ENCODE peak calls at places on chromosomes 3 and 15, in five cellular contexts. G, S, H, J and I are unnamed samples.
A peak's percentile ranks its signal among the peaks of the same experiment; 100 is the strongest.

GRCh38 chr3:8765528-8765927 is 3.9 kb downstream of the OXTR start:
- DNase-seq in G (no peak), J (no peak), S (no peak), H (no peak), I (no peak)

GRCh38 chr3:168220609-168221008 is 124.9 kb upstream of the GOLIM4 start:
- DNase-seq in H (no peak), S (no peak), G (no peak), J (no peak), I (no peak)

GRCh38 chr15:65336767-65337435 is 32.4 kb downstream of the RNU5B-1 start:
- DNase-seq in J (no peak), G (no peak), H (no peak), S (no peak), I (no peak)

GRCh38 chr3:195570344-195570743 is 13.4 kb downstream of the APOD start:
- DNase-seq in H (no peak), G (no peak), J (no peak), S (no peak), I (no peak)

GRCh38 chr15:52071570-52071969 is 41.0 kb downstream of the BCL2L10 start:
- DNase-seq in S (no peak), H (no peak), J (peak; percentile 52), G (no peak), I (no peak)

GRCh38 chr3:109985942-109986555 is 648.7 kb upstream of the DPPA4 start:
- DNase-seq in H (no peak), J (no peak), G (no peak), S (no peak), I (peak; percentile 7)

GRCh38 chr3:26847675-26848074 is 225.1 kb downstream of the LRRC3B start:
- DNase-seq in H (no peak), G (no peak), J (no peak), S (no peak), I (no peak)

GRCh38 chr3:171753025-171753472 is 57.2 kb downstream of the PLD1 start:
- DNase-seq in H (no peak), S (no peak), J (no peak), G (no peak), I (peak; percentile 20)

GRCh38 chr3:43296565-43296964 is 10.2 kb downstream of the SNRK start:
- DNase-seq in J (no peak), G (no peak), H (no peak), S (no peak), I (peak; percentile 23)

GRCh38 chr15:75884041-75884440 is 19.6 kb upstream of the FBXO22 start:
- DNase-seq in H (no peak), J (no peak), G (no peak), S (no peak), I (peak; percentile 67)

GRCh38 chr3:59163953-59164352 is 114.1 kb upstream of the CFAP20DC start:
- DNase-seq in G (no peak), S (no peak), J (no peak), H (no peak), I (no peak)

GRCh38 chr3:183434992-183435391 is 6.6 kb upstream of the MCF2L2 start:
- DNase-seq in H (no peak), G (no peak), S (no peak), J (no peak), I (no peak)

GRCh38 chr3:171429635-171430034 is 30.6 kb downstream of the TNIK start:
- DNase-seq in H (no peak), S (peak; percentile 19), G (no peak), J (no peak), I (no peak)

GRCh38 chr3:129144786-129145185 is 16.1 kb downstream of the ISY1 start:
- DNase-seq in H (no peak), G (no peak), S (no peak), J (no peak), I (no peak)

GRCh38 chr15:59688383-59688887 is 685 bp downstream of the BNIP2 start:
- DNase-seq in G (peak; percentile 25), H (no peak), J (peak; percentile 42), S (no peak), I (peak; percentile 77)

GRCh38 chr3:148974726-148975125 is 16.6 kb upstream of the GYG1 start:
- DNase-seq in H (no peak), J (no peak), S (no peak), G (no peak), I (peak; percentile 23)

GRCh38 chr3:46449755-46450552 is 14.8 kb downstream of the LTF start:
- DNase-seq in S (no peak), J (no peak), G (peak; percentile 32), H (peak; percentile 74), I (peak; percentile 8)

GRCh38 chr3:127375151-127375937 is 87.5 kb upstream of the PRR20G start:
- DNase-seq in H (no peak), G (no peak), S (no peak), J (no peak), I (no peak)

GRCh38 chr3:30437172-30437571 is 169.2 kb upstream of the TGFBR2 start:
- DNase-seq in G (no peak), S (no peak), J (no peak), H (no peak), I (peak; percentile 62)

GRCh38 chr3:52787246-52787645 is 7.3 kb upstream of the ITIH3 start:
- DNase-seq in G (no peak), H (no peak), J (no peak), S (no peak), I (no peak)

GRCh38 chr15:49718234-49718633 is 97.4 kb downstream of the DTWD1 start:
- DNase-seq in G (no peak), S (no peak), J (no peak), H (no peak), I (peak; percentile 69)

GRCh38 chr3:67011414-67012131 is 13.5 kb downstream of the KBTBD8 start:
- DNase-seq in G (no peak), J (no peak), H (peak; percentile 35), S (no peak), I (no peak)

GRCh38 chr15:37034835-37035234 is 65.5 kb downstream of the MEIS2 start:
- DNase-seq in S (no peak), H (no peak), J (no peak), G (no peak), I (no peak)

GRCh38 chr3:33313331-33313730 is 36.1 kb downstream of the FBXL2 start:
- DNase-seq in S (no peak), H (no peak), G (no peak), J (no peak), I (peak; percentile 35)

GRCh38 chr15:49122541-49123062 is 32.8 kb downstream of the COPS2 start:
- DNase-seq in G (no peak), S (no peak), H (no peak), J (no peak), I (no peak)

GRCh38 chr3:172140499-172141391 is 101.4 kb downstream of the FNDC3B start:
- DNase-seq in G (peak; percentile 49), J (peak; percentile 98), H (no peak), S (no peak), I (peak; percentile 98)

GRCh38 chr3:177354461-177354860 is 157.2 kb upstream of the TBL1XR1 start:
- DNase-seq in G (no peak), J (no peak), H (no peak), S (no peak), I (no peak)
- TF ChIP-seq MAFK in G (no peak), J (no peak), H (no peak), S (no peak), I (no peak)

DNA sequence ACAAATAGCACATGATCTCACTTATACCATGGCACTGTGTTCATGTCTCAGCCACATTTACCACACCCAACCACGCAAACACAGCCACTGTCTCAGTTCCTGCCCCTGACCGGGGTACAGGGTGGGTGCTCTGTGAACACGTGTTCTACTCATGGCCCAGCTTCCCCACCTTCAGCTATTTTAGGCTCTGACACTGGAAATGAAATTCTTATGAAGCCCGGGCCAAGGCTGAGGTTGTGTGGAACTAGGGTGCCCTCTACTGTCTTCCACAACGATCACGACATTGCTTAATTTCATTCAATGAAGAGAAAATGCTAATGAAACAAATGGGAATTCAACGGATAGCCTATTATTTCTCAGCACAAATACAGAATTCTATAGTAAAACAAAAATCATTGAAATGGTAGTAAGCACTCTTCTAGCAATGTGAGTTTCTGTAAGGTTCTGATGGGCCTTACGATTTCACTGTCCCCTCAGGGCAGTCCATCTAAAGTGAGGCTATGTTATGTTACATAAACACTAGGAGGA is 2.1 kb upstream of the GABRA5 start:
- DNase-seq in J (no peak), S (no peak), G (peak; percentile 74), H (peak; percentile 20), I (peak; percentile 36)
- TF ChIP-seq MAFK in J (no peak), S (no peak), G (no peak), H (no peak), I (no peak)

DNA sequence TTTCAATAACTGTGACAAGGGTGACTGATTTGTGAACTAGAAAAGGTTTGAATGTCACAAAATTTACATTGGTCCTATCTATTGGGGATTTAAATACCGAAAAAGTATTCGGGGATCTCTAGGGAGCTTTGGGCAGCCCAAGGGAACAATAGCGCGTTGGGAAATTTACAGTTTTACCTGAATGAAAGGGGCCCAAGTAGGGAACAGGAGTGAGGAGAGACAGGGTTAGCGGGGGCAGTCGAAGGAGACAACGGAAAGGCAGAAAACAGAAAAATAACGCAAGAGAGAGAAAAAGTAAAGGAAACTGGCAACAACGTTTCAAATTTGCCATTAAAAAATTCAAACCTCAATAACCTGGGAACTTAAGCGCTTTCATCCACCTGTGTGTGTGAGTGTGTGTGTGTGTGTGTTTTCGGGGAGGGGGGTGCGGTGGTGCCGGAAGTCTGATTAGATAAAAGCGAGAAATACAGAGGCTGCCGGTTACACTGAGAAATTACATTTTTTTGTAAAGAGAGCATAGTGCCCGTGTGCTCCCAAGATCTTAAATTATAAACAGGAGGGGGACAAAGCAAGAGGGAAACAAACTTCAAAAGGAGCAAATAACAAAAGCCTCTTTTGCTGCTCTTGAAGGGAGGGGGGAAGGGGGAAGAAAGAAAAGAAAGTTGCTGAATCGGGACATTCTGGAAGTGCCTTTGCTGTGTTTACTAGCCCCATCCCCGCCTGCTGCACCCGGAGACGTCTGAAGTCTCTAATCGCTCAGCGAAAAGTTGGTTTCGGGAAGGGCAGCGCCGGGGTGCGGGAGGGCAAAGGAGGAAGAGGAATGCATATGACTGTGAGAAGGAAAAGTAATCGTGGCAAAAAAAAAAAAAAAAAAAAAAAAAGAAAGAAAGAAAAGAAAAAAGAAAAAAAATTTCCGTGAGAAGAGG is 722 bp upstream of the ZIC1 start:
- DNase-seq in J (no peak), S (no peak), G (no peak), H (no peak), I (no peak)
- TF ChIP-seq MAFK in J (peak; percentile 43), S (peak; percentile 44), G (no peak), H (no peak), I (no peak)

DNA sequence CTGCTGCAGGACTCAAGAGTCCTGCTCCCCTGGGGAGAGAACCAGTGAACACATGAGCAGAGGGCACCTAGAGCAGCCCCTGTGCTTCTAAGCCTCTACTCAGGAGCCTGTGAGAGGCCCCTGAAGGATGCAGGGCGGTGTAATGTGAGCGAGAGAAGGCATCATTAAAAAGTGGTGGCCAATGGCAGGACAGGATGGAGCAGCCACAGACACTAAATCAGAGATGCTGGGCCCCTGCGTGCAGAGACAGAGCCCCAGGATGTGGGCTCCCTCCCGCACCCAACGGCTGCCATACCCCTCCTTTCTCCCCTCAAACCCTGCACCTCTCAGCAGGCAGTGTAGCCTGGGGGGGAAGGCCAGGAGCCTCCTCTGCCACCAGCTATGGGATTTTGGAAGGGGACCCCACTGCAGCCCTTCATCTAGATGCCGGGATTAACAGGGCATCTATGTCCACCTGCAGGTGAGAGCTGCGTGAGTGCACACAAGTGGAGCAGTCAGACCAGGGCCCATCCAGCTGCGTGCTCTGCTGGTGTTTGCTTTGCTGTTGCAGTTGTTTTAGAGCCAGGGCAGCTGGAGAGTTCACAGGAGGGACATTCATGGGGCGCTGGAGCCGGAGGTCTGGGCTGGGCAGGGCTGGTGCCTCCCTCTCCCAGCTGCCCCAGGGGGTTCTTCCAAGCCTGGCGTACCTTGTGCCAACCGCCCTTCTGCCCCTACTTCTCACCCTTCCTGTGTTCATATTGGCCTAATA is 5.1 kb upstream of the IQSEC1 start:
- DNase-seq in H (no peak), G (no peak), S (no peak), J (no peak), I (no peak)
- TF ChIP-seq MAFK in H (no peak), G (no peak), S (no peak), J (no peak), I (no peak)